ENCODE peak calls at places on chromosomes 16 and 17, in ten cellular contexts. One of them, this sample, is unnamed.

GRCh38 chr16:58110590-58111330 is 18.4 kb downstream of the CFAP20 start:
- DNase-seq in fibroblast of lung: peak
- DNase-seq in RWPE1: no peak
- DNase-seq in sigmoid colon: no peak
- DNase-seq in hepatocyte: no peak
- DNase-seq in heart right ventricle: no peak
- DNase-seq in aorta: no peak
- DNase-seq in CD8-positive, alpha-beta memory T cell: no peak
- DNase-seq in AG04450: no peak
- DNase-seq in CD8-positive, alpha-beta T cell: no peak
- DNase-seq in this sample: no peak

GRCh38 chr16:3589001-3589400 is 11.8 kb upstream of the NLRC3 start:
- DNase-seq in fibroblast of lung: no peak
- DNase-seq in RWPE1: no peak
- DNase-seq in sigmoid colon: no peak
- DNase-seq in hepatocyte: no peak
- DNase-seq in heart right ventricle: no peak
- DNase-seq in aorta: no peak
- DNase-seq in CD8-positive, alpha-beta memory T cell: no peak
- DNase-seq in AG04450: no peak
- DNase-seq in CD8-positive, alpha-beta T cell: no peak
- DNase-seq in this sample: no peak

GRCh38 chr16:65125322-65125721 is 3.5 kb upstream of the CDH11 start:
- DNase-seq in fibroblast of lung: peak
- DNase-seq in RWPE1: no peak
- DNase-seq in sigmoid colon: no peak
- DNase-seq in hepatocyte: no peak
- DNase-seq in heart right ventricle: no peak
- DNase-seq in aorta: no peak
- DNase-seq in CD8-positive, alpha-beta memory T cell: no peak
- DNase-seq in AG04450: no peak
- DNase-seq in CD8-positive, alpha-beta T cell: no peak
- DNase-seq in this sample: no peak

GRCh38 chr16:68774982-68775381 is 37.9 kb downstream of the CDH1 start:
- DNase-seq in fibroblast of lung: no peak
- DNase-seq in RWPE1: no peak
- DNase-seq in sigmoid colon: no peak
- DNase-seq in hepatocyte: no peak
- DNase-seq in heart right ventricle: no peak
- DNase-seq in aorta: no peak
- DNase-seq in CD8-positive, alpha-beta memory T cell: no peak
- DNase-seq in AG04450: no peak
- DNase-seq in CD8-positive, alpha-beta T cell: no peak
- DNase-seq in this sample: no peak

GRCh38 chr17:73641779-73642580 is 2.3 kb downstream of the SDK2 start:
- DNase-seq in fibroblast of lung: no peak
- DNase-seq in RWPE1: no peak
- DNase-seq in sigmoid colon: no peak
- DNase-seq in hepatocyte: no peak
- DNase-seq in heart right ventricle: no peak
- DNase-seq in aorta: peak
- DNase-seq in CD8-positive, alpha-beta memory T cell: no peak
- DNase-seq in AG04450: no peak
- DNase-seq in CD8-positive, alpha-beta T cell: no peak
- DNase-seq in this sample: no peak

GRCh38 chr17:14748036-14748715 is 447.3 kb downstream of the HS3ST3B1 start:
- DNase-seq in fibroblast of lung: no peak
- DNase-seq in RWPE1: no peak
- DNase-seq in sigmoid colon: no peak
- DNase-seq in hepatocyte: no peak
- DNase-seq in heart right ventricle: no peak
- DNase-seq in aorta: no peak
- DNase-seq in CD8-positive, alpha-beta memory T cell: no peak
- DNase-seq in AG04450: no peak
- DNase-seq in CD8-positive, alpha-beta T cell: no peak
- DNase-seq in this sample: no peak

GRCh38 chr16:16021988-16022682 is 72.7 kb downstream of the ABCC1 start:
- DNase-seq in fibroblast of lung: peak
- DNase-seq in RWPE1: peak
- DNase-seq in sigmoid colon: peak
- DNase-seq in hepatocyte: peak
- DNase-seq in heart right ventricle: peak
- DNase-seq in aorta: peak
- DNase-seq in CD8-positive, alpha-beta memory T cell: no peak
- DNase-seq in AG04450: peak
- DNase-seq in CD8-positive, alpha-beta T cell: no peak
- DNase-seq in this sample: peak

GRCh38 chr16:89931305-89931896 is 8.3 kb downstream of the TUBB3 start:
- DNase-seq in fibroblast of lung: no peak
- DNase-seq in RWPE1: no peak
- DNase-seq in sigmoid colon: no peak
- DNase-seq in hepatocyte: no peak
- DNase-seq in heart right ventricle: no peak
- DNase-seq in aorta: no peak
- DNase-seq in CD8-positive, alpha-beta memory T cell: no peak
- DNase-seq in AG04450: no peak
- DNase-seq in CD8-positive, alpha-beta T cell: no peak
- DNase-seq in this sample: no peak

GRCh38 chr17:71071837-71072236 is 902.5 kb downstream of the KCNJ2 start:
- DNase-seq in fibroblast of lung: peak
- DNase-seq in RWPE1: peak
- DNase-seq in sigmoid colon: no peak
- DNase-seq in hepatocyte: peak
- DNase-seq in heart right ventricle: no peak
- DNase-seq in aorta: no peak
- DNase-seq in CD8-positive, alpha-beta memory T cell: no peak
- DNase-seq in AG04450: peak
- DNase-seq in CD8-positive, alpha-beta T cell: no peak
- DNase-seq in this sample: no peak

GRCh38 chr16:87970206-87970605 is 19.0 kb downstream of the BANP start:
- DNase-seq in fibroblast of lung: peak
- DNase-seq in RWPE1: no peak
- DNase-seq in sigmoid colon: no peak
- DNase-seq in hepatocyte: no peak
- DNase-seq in heart right ventricle: no peak
- DNase-seq in aorta: no peak
- DNase-seq in CD8-positive, alpha-beta memory T cell: no peak
- DNase-seq in AG04450: no peak
- DNase-seq in CD8-positive, alpha-beta T cell: no peak
- DNase-seq in this sample: no peak

GRCh38 chr16:10314811-10315210 is 71.0 kb upstream of the ATF7IP2 start:
- DNase-seq in fibroblast of lung: peak
- DNase-seq in RWPE1: peak
- DNase-seq in sigmoid colon: no peak
- DNase-seq in hepatocyte: no peak
- DNase-seq in heart right ventricle: no peak
- DNase-seq in aorta: no peak
- DNase-seq in CD8-positive, alpha-beta memory T cell: no peak
- DNase-seq in AG04450: no peak
- DNase-seq in CD8-positive, alpha-beta T cell: no peak
- DNase-seq in this sample: no peak

GRCh38 chr17:57477483-57478357 is 221.4 kb downstream of the MSI2 start:
- DNase-seq in fibroblast of lung: no peak
- DNase-seq in RWPE1: no peak
- DNase-seq in sigmoid colon: no peak
- DNase-seq in hepatocyte: no peak
- DNase-seq in heart right ventricle: no peak
- DNase-seq in aorta: no peak
- DNase-seq in CD8-positive, alpha-beta memory T cell: no peak
- DNase-seq in AG04450: no peak
- DNase-seq in CD8-positive, alpha-beta T cell: no peak
- DNase-seq in this sample: no peak
- H3K27ac ChIP-seq in fibroblast of lung: no peak
- H3K27ac ChIP-seq in RWPE1: no peak
- H3K27ac ChIP-seq in sigmoid colon: no peak
- H3K27ac ChIP-seq in hepatocyte: no peak
- H3K27ac ChIP-seq in heart right ventricle: no peak
- H3K27ac ChIP-seq in aorta: no peak
- H3K27ac ChIP-seq in CD8-positive, alpha-beta memory T cell: no peak
- H3K27ac ChIP-seq in AG04450: no peak
- H3K27ac ChIP-seq in CD8-positive, alpha-beta T cell: no peak
- H3K27ac ChIP-seq in this sample: peak

GRCh38 chr17:82592289-82592683 is 56.0 kb downstream of the WDR45B start:
- DNase-seq in fibroblast of lung: no peak
- DNase-seq in RWPE1: no peak
- DNase-seq in sigmoid colon: no peak
- DNase-seq in hepatocyte: peak
- DNase-seq in heart right ventricle: no peak
- DNase-seq in aorta: no peak
- DNase-seq in CD8-positive, alpha-beta memory T cell: no peak
- DNase-seq in AG04450: no peak
- DNase-seq in CD8-positive, alpha-beta T cell: no peak
- DNase-seq in this sample: no peak

GRCh38 chr17:82588266-82589175 is 59.7 kb downstream of the WDR45B start:
- DNase-seq in fibroblast of lung: no peak
- DNase-seq in RWPE1: no peak
- DNase-seq in sigmoid colon: no peak
- DNase-seq in hepatocyte: no peak
- DNase-seq in heart right ventricle: no peak
- DNase-seq in aorta: no peak
- DNase-seq in CD8-positive, alpha-beta memory T cell: no peak
- DNase-seq in AG04450: no peak
- DNase-seq in CD8-positive, alpha-beta T cell: no peak
- DNase-seq in this sample: no peak

GRCh38 chr17:82589851-82590180 is 58.4 kb downstream of the WDR45B start:
- DNase-seq in fibroblast of lung: no peak
- DNase-seq in RWPE1: no peak
- DNase-seq in sigmoid colon: no peak
- DNase-seq in hepatocyte: no peak
- DNase-seq in heart right ventricle: no peak
- DNase-seq in aorta: no peak
- DNase-seq in CD8-positive, alpha-beta memory T cell: no peak
- DNase-seq in AG04450: no peak
- DNase-seq in CD8-positive, alpha-beta T cell: no peak
- DNase-seq in this sample: no peak

GRCh38 chr17:82590881-82591539 is 57.2 kb downstream of the WDR45B start:
- DNase-seq in fibroblast of lung: no peak
- DNase-seq in RWPE1: no peak
- DNase-seq in sigmoid colon: no peak
- DNase-seq in hepatocyte: no peak
- DNase-seq in heart right ventricle: no peak
- DNase-seq in aorta: peak
- DNase-seq in CD8-positive, alpha-beta memory T cell: no peak
- DNase-seq in AG04450: no peak
- DNase-seq in CD8-positive, alpha-beta T cell: no peak
- DNase-seq in this sample: no peak

GRCh38 chr17:82590216-82590615 is 58.0 kb downstream of the WDR45B start:
- DNase-seq in fibroblast of lung: no peak
- DNase-seq in RWPE1: no peak
- DNase-seq in sigmoid colon: no peak
- DNase-seq in hepatocyte: no peak
- DNase-seq in heart right ventricle: no peak
- DNase-seq in aorta: no peak
- DNase-seq in CD8-positive, alpha-beta memory T cell: no peak
- DNase-seq in AG04450: no peak
- DNase-seq in CD8-positive, alpha-beta T cell: no peak
- DNase-seq in this sample: no peak
- H3K27ac ChIP-seq in fibroblast of lung: no peak
- H3K27ac ChIP-seq in RWPE1: peak
- H3K27ac ChIP-seq in sigmoid colon: peak
- H3K27ac ChIP-seq in hepatocyte: no peak
- H3K27ac ChIP-seq in heart right ventricle: no peak
- H3K27ac ChIP-seq in aorta: no peak
- H3K27ac ChIP-seq in CD8-positive, alpha-beta memory T cell: no peak
- H3K27ac ChIP-seq in AG04450: no peak
- H3K27ac ChIP-seq in CD8-positive, alpha-beta T cell: no peak
- H3K27ac ChIP-seq in this sample: no peak

DNA sequence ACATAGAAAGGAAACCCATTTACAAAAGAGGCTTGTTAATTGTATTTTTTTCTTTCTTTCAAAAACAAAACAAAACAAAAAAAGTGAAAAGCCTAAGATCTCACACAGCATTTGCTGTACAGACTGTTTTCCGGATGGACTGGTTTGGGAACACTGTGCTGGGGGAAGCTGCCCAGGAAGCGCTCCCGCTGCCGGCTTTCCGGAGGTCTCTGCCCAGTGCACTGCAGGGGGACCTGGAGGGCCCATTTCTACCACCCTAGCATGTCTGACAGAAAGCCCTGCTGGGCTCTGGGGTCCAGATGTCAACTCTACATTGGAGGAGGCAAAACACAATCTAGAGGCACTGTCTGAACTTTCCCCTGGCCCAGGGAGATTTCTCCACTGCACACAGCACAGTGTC is 26.3 kb upstream of the CLEC18B start:
- DNase-seq in fibroblast of lung: no peak
- DNase-seq in RWPE1: no peak
- DNase-seq in sigmoid colon: no peak
- DNase-seq in hepatocyte: no peak
- DNase-seq in heart right ventricle: no peak
- DNase-seq in aorta: no peak
- DNase-seq in CD8-positive, alpha-beta memory T cell: no peak
- DNase-seq in AG04450: no peak
- DNase-seq in CD8-positive, alpha-beta T cell: no peak
- DNase-seq in this sample: no peak
- H3K27ac ChIP-seq in fibroblast of lung: no peak
- H3K27ac ChIP-seq in RWPE1: peak
- H3K27ac ChIP-seq in sigmoid colon: no peak
- H3K27ac ChIP-seq in hepatocyte: no peak
- H3K27ac ChIP-seq in heart right ventricle: peak
- H3K27ac ChIP-seq in aorta: no peak
- H3K27ac ChIP-seq in CD8-positive, alpha-beta memory T cell: no peak
- H3K27ac ChIP-seq in AG04450: no peak
- H3K27ac ChIP-seq in CD8-positive, alpha-beta T cell: no peak
- H3K27ac ChIP-seq in this sample: no peak

GRCh38 chr16:56983211-56983751 is 6.1 kb upstream of the NLRC5 start:
- DNase-seq in fibroblast of lung: no peak
- DNase-seq in RWPE1: no peak
- DNase-seq in sigmoid colon: no peak
- DNase-seq in hepatocyte: peak
- DNase-seq in heart right ventricle: no peak
- DNase-seq in aorta: no peak
- DNase-seq in CD8-positive, alpha-beta memory T cell: no peak
- DNase-seq in AG04450: no peak
- DNase-seq in CD8-positive, alpha-beta T cell: no peak
- DNase-seq in this sample: no peak

GRCh38 chr16:56984639-56985038 is 4.7 kb upstream of the NLRC5 start:
- DNase-seq in fibroblast of lung: no peak
- DNase-seq in RWPE1: no peak
- DNase-seq in sigmoid colon: no peak
- DNase-seq in hepatocyte: no peak
- DNase-seq in heart right ventricle: no peak
- DNase-seq in aorta: no peak
- DNase-seq in CD8-positive, alpha-beta memory T cell: no peak
- DNase-seq in AG04450: no peak
- DNase-seq in CD8-positive, alpha-beta T cell: no peak
- DNase-seq in this sample: no peak

GRCh38 chr16:56981729-56982271 is 7.6 kb upstream of the NLRC5 start:
- DNase-seq in fibroblast of lung: no peak
- DNase-seq in RWPE1: no peak
- DNase-seq in sigmoid colon: no peak
- DNase-seq in hepatocyte: no peak
- DNase-seq in heart right ventricle: no peak
- DNase-seq in aorta: no peak
- DNase-seq in CD8-positive, alpha-beta memory T cell: no peak
- DNase-seq in AG04450: no peak
- DNase-seq in CD8-positive, alpha-beta T cell: no peak
- DNase-seq in this sample: no peak

GRCh38 chr16:56980792-56981724 is 8.3 kb upstream of the NLRC5 start:
- DNase-seq in fibroblast of lung: no peak
- DNase-seq in RWPE1: no peak
- DNase-seq in sigmoid colon: no peak
- DNase-seq in hepatocyte: no peak
- DNase-seq in heart right ventricle: no peak
- DNase-seq in aorta: no peak
- DNase-seq in CD8-positive, alpha-beta memory T cell: no peak
- DNase-seq in AG04450: no peak
- DNase-seq in CD8-positive, alpha-beta T cell: no peak
- DNase-seq in this sample: no peak

GRCh38 chr16:56982695-56983094 is 6.7 kb upstream of the NLRC5 start:
- DNase-seq in fibroblast of lung: no peak
- DNase-seq in RWPE1: no peak
- DNase-seq in sigmoid colon: no peak
- DNase-seq in hepatocyte: no peak
- DNase-seq in heart right ventricle: no peak
- DNase-seq in aorta: no peak
- DNase-seq in CD8-positive, alpha-beta memory T cell: no peak
- DNase-seq in AG04450: no peak
- DNase-seq in CD8-positive, alpha-beta T cell: no peak
- DNase-seq in this sample: no peak
- H3K27ac ChIP-seq in fibroblast of lung: no peak
- H3K27ac ChIP-seq in RWPE1: no peak
- H3K27ac ChIP-seq in sigmoid colon: no peak
- H3K27ac ChIP-seq in hepatocyte: no peak
- H3K27ac ChIP-seq in heart right ventricle: no peak
- H3K27ac ChIP-seq in aorta: no peak
- H3K27ac ChIP-seq in CD8-positive, alpha-beta memory T cell: no peak
- H3K27ac ChIP-seq in AG04450: no peak
- H3K27ac ChIP-seq in CD8-positive, alpha-beta T cell: no peak
- H3K27ac ChIP-seq in this sample: no peak

This sample was measured in caudate nucleus.